ENCODE peak calls at places on chromosomes 13 and 19, in four cellular contexts. U is H1, L is HepG2, P is GM12878. E is an unnamed sample.

GRCh38 chr13:97079726-97080125 is 85.5 kb upstream of the OXGR1 start:
- DNase-seq in U (no peak), L (no peak), P (no peak), E (no peak)

GRCh38 chr13:44921931-44922758 is 67.1 kb downstream of the NUFIP1 start:
- DNase-seq in U (no peak), L (peak; percentile 81), P (no peak), E (no peak)

GRCh38 chr19:6216996-6217751 is 62.6 kb downstream of the MLLT1 start:
- DNase-seq in U (no peak), L (no peak), P (no peak), E (peak; percentile 58)

GRCh38 chr19:13339869-13340268 is 166.4 kb downstream of the CACNA1A start:
- DNase-seq in U (no peak), L (no peak), P (no peak), E (no peak)

GRCh38 chr19:34351382-34351802 is 13.6 kb upstream of the GPI start:
- DNase-seq in U (no peak), L (no peak), P (peak; percentile 25), E (no peak)

GRCh38 chr13:95698047-95698749 is 21.3 kb downstream of the DNAJC3 start:
- DNase-seq in U (no peak), L (no peak), P (no peak), E (peak; percentile 34)

GRCh38 chr13:20902438-20903163 is at the start of gene XPO4:
- DNase-seq in U (peak; percentile 94), L (peak; percentile 59), P (no peak), E (peak; percentile 71)

GRCh38 chr13:70849267-70849666 is 741.0 kb upstream of the KLHL1 start:
- DNase-seq in U (no peak), L (no peak), P (no peak), E (no peak)

GRCh38 chr19:3642987-3643386 is 16.4 kb upstream of the CACTIN start:
- DNase-seq in U (peak; percentile 83), L (no peak), P (no peak), E (peak; percentile 83)

GRCh38 chr13:24217601-24218281 is 57.2 kb downstream of the SPATA13 start:
- DNase-seq in U (no peak), L (peak; percentile 72), P (no peak), E (no peak)

GRCh38 chr19:57947088-57947418 is 453 bp downstream of the ZNF256 start:
- DNase-seq in U (no peak), L (no peak), P (no peak), E (no peak)

GRCh38 chr13:77874406-77874805 is 44.2 kb downstream of the EDNRB start:
- DNase-seq in U (no peak), L (no peak), P (no peak), E (no peak)

GRCh38 chr13:100349594-100349993 is 239.0 kb downstream of the GGACT start:
- DNase-seq in U (no peak), L (no peak), P (no peak), E (no peak)

GRCh38 chr19:7348587-7349230 is at the start of gene ARHGEF18:
- DNase-seq in U (no peak), L (no peak), P (peak; percentile 59), E (no peak)

GRCh38 chr13:79451500-79451962 is 29.4 kb upstream of the NDFIP2 start:
- DNase-seq in U (no peak), L (no peak), P (peak; percentile 71), E (peak; percentile 69)

GRCh38 chr19:55206664-55207500 is 2.4 kb downstream of the PTPRH start:
- DNase-seq in U (peak; percentile 74), L (peak; percentile 93), P (no peak), E (peak; percentile 77)

GRCh38 chr19:920051-920857 is 3.1 kb downstream of the KISS1R start:
- DNase-seq in U (peak; percentile 76), L (no peak), P (no peak), E (no peak)

GRCh38 chr19:1745589-1746031 is 7.7 kb upstream of the ONECUT3 start:
- DNase-seq in U (peak; percentile 74), L (no peak), P (no peak), E (no peak)

GRCh38 chr13:92188574-92188973 is 790.2 kb downstream of the GPC5 start:
- DNase-seq in U (no peak), L (no peak), P (no peak), E (no peak)

GRCh38 chr13:92187378-92187989 is 789.1 kb downstream of the GPC5 start:
- DNase-seq in U (no peak), L (peak; percentile 24), P (no peak), E (peak; percentile 73)
- TF ChIP-seq SUZ12 in U (no peak), L (no peak), P (no peak), E (no peak)

DNA sequence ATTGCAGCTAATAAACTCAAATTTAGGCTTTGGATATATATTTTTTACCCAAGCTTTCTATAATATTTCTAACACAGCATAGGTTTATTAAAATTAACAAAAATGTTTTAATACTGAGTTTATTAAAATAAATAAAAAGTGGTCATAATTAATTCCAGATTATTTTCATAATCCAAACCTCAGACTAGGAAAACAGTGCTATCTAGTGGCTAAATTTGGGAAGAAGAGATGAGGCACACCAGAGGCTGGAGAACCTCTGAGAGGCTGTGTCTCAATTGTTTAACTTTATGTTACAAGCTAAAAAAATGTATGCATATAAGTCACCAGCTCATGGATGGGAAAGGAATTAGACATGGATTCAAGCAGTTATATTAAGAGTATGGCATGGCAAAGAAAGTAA is 392.5 kb downstream of the DIAPH3 start:
- DNase-seq in U (no peak), L (peak; percentile 4), P (no peak), E (no peak)
- TF ChIP-seq SP1 in U (no peak), L (no peak), P (no peak), E (no peak)

GRCh38 chr13:21970172-21970571 is 299.3 kb downstream of the FGF9 start:
- DNase-seq in U (no peak), L (no peak), P (no peak), E (no peak)

GRCh38 chr13:21974741-21975140 is 303.9 kb downstream of the FGF9 start:
- DNase-seq in U (no peak), L (no peak), P (no peak), E (no peak)

GRCh38 chr13:21970918-21971317 is 300.0 kb downstream of the FGF9 start:
- DNase-seq in U (no peak), L (no peak), P (no peak), E (no peak)

GRCh38 chr13:21973437-21974125 is 302.7 kb downstream of the FGF9 start:
- DNase-seq in U (no peak), L (no peak), P (no peak), E (no peak)

DNA sequence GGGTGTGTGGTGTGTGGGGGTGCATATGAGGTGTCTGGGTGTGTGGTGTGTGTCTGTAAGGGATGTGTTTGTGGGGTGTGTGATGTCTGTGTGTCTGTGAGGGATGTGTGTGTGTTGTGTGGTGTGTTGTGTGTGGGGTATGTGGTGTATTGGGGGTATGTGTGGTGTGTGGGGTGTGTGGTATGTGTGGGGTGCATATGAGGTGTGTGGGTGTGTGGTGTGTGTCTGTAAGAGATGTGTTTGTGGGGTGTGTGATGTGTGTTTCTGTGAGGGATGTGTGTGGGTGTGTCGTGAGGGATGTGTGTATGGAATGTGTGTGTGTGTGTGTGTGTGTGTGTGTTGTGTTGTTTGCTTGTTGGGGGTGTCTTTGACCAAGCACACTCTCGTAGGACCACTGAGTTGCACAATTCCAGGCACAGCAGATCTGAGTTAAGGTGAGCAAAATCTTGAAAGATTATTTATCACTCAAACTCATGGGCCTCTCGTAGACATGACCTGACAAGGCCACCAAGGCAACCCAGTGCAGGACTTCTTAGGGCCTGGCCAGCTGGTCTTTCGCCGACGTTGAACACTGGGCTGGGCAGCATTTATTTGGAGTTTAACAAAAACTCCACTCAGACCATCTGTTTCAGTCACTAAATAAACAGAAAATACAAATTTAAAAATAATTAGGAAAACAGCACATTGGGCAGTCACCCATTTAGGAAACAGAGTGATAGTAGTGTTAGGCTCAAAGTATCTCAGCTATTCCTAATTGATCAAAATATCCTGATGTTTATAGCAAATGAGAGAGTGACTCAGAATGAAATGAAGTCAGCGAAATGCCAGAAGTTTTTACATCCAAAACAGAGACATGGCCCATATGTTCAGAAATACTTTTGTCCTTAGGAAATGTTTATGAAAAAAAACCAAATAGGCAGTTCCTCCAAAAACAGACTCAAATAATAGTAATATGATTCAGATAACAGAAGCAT is 301.1 kb downstream of the FGF9 start:
- DNase-seq in U (no peak), L (no peak), P (no peak), E (no peak)
- TF ChIP-seq SUZ12 in U (no peak), L (no peak), P (no peak), E (no peak)

GRCh38 chr19:32748497-32748896 is 28.9 kb downstream of the TDRD12 start:
- DNase-seq in U (peak; percentile 44), L (peak; percentile 12), P (no peak), E (no peak)

GRCh38 chr19:32749361-32749760 is 29.8 kb downstream of the TDRD12 start:
- DNase-seq in U (no peak), L (no peak), P (no peak), E (no peak)

GRCh38 chr19:32748948-32749347 is 29.4 kb downstream of the TDRD12 start:
- DNase-seq in U (peak; percentile 33), L (no peak), P (no peak), E (no peak)

GRCh38 chr19:32751066-32751465 is 31.5 kb downstream of the TDRD12 start:
- DNase-seq in U (no peak), L (no peak), P (no peak), E (no peak)

DNA sequence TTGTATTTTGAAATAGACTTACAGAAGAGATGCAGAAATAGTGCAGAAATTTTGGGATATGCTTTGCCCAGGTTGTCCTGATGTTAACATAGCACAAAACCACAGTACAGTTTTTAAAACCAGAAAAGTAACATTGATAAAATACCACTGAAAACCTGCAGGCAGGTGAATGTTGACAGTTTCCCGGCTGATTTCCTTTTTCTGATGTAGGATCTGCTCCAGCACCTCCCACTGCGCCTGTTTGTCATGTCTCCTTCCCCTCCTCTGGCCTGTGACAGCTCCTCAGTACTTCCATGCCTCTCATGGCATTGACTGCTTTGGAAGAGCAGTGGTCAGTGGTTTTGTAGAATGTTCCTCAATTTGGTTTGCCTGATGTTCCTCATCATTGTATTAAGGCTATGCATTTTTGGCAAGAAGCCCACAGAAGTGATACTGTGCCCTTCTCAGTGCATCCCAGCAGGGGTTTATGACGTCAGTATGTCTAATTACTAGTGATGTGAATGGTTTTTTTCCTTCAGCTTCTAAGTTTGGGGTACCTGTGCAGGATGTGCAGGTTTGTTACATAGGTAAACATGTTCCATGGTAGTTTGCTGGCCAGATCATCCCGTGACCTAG is 31.0 kb downstream of the TDRD12 start:
- DNase-seq in U (no peak), L (no peak), P (no peak), E (no peak)
- TF ChIP-seq SP1 in U (no peak), L (no peak), P (no peak), E (no peak)

DNA sequence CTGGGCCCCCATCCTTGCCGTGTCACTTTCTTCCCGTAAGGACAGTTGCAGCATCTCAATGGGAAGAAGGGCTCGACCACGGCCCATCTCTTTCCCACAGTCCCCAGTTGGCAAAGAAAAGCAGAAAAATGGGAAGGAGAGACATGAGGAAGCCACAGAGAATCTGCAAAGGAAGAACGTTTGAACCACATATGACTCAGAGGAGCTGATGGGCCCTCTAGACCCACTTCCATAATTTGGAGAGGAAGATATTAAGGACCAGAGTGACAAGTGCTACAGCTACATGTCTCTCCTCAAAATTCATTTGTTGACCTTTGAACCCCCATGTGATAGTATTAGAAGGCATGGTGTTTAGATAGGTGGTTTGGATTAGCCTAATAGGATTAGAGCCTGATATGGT is 1.8 kb upstream of the SIGLEC12 start:
- DNase-seq in U (no peak), L (no peak), P (no peak), E (no peak)
- TF ChIP-seq SUZ12 in U (no peak), L (no peak), P (no peak), E (no peak)

E was measured in HEK293T.